ENCODE peak calls at places on chromosomes 5 and 9, in five cellular contexts. One of them, this sample, is unnamed.

GRCh38 chr5:78162253-78162862 is 132.1 kb downstream of the AP3B1 start:
- DNase-seq in HepG2: peak
- DNase-seq in H1: no peak
- DNase-seq in K562: peak
- DNase-seq in HCT116: peak
- DNase-seq in this sample: no peak

GRCh38 chr9:91349115-91349555 is 12.6 kb downstream of the AUH start:
- DNase-seq in HepG2: no peak
- DNase-seq in H1: no peak
- DNase-seq in K562: no peak
- DNase-seq in HCT116: no peak
- DNase-seq in this sample: no peak

GRCh38 chr5:17799521-17799920 is 165.3 kb downstream of the TAF11L14 start:
- DNase-seq in HepG2: no peak
- DNase-seq in H1: no peak
- DNase-seq in K562: no peak
- DNase-seq in HCT116: no peak
- DNase-seq in this sample: no peak

GRCh38 chr9:90099262-90099982 is 494.6 kb downstream of the GADD45G start:
- DNase-seq in HepG2: peak
- DNase-seq in H1: no peak
- DNase-seq in K562: no peak
- DNase-seq in HCT116: no peak
- DNase-seq in this sample: no peak

GRCh38 chr5:54460181-54460919 is 4.9 kb downstream of the HSPB3 start:
- DNase-seq in HepG2: no peak
- DNase-seq in H1: no peak
- DNase-seq in K562: peak
- DNase-seq in HCT116: no peak
- DNase-seq in this sample: no peak

GRCh38 chr5:52760695-52761366 is 26.9 kb upstream of the ITGA1 start:
- DNase-seq in HepG2: no peak
- DNase-seq in H1: no peak
- DNase-seq in K562: no peak
- DNase-seq in HCT116: no peak
- DNase-seq in this sample: no peak

GRCh38 chr9:93129691-93130500 is 4.2 kb downstream of the NINJ1 start:
- DNase-seq in HepG2: no peak
- DNase-seq in H1: no peak
- DNase-seq in K562: no peak
- DNase-seq in HCT116: no peak
- DNase-seq in this sample: no peak

GRCh38 chr5:77569409-77569808 is 69.1 kb downstream of the OTP start:
- DNase-seq in HepG2: no peak
- DNase-seq in H1: no peak
- DNase-seq in K562: no peak
- DNase-seq in HCT116: no peak
- DNase-seq in this sample: no peak

GRCh38 chr5:172943283-172943841 is 15.9 kb upstream of the RPL26L1 start:
- DNase-seq in HepG2: no peak
- DNase-seq in H1: no peak
- DNase-seq in K562: peak
- DNase-seq in HCT116: no peak
- DNase-seq in this sample: no peak

GRCh38 chr5:146041180-146041789 is 64.1 kb downstream of the PLAC8L1 start:
- DNase-seq in HepG2: no peak
- DNase-seq in H1: no peak
- DNase-seq in K562: peak
- DNase-seq in HCT116: no peak
- DNase-seq in this sample: no peak

GRCh38 chr5:166285385-166285784 is 2006.1 kb upstream of the WWC1 start:
- DNase-seq in HepG2: no peak
- DNase-seq in H1: no peak
- DNase-seq in K562: no peak
- DNase-seq in HCT116: no peak
- DNase-seq in this sample: no peak

GRCh38 chr9:127682351-127683136 is 24.2 kb upstream of the CFAP157 start:
- DNase-seq in HepG2: no peak
- DNase-seq in H1: no peak
- DNase-seq in K562: no peak
- DNase-seq in HCT116: no peak
- DNase-seq in this sample: no peak

GRCh38 chr9:113844466-113844865 is 31.6 kb upstream of the ZNF618 start:
- DNase-seq in HepG2: no peak
- DNase-seq in H1: no peak
- DNase-seq in K562: no peak
- DNase-seq in HCT116: no peak
- DNase-seq in this sample: no peak

GRCh38 chr9:89635007-89635742 is 30.4 kb downstream of the GADD45G start:
- DNase-seq in HepG2: no peak
- DNase-seq in H1: no peak
- DNase-seq in K562: no peak
- DNase-seq in HCT116: no peak
- DNase-seq in this sample: no peak

GRCh38 chr9:19408316-19408692 is 505 bp upstream of the ACER2 start:
- DNase-seq in HepG2: no peak
- DNase-seq in H1: no peak
- DNase-seq in K562: peak
- DNase-seq in HCT116: no peak
- DNase-seq in this sample: no peak

GRCh38 chr9:88092699-88093359 is 45.4 kb downstream of the SPATA31C2 start:
- DNase-seq in HepG2: no peak
- DNase-seq in H1: no peak
- DNase-seq in K562: no peak
- DNase-seq in HCT116: no peak
- DNase-seq in this sample: no peak

GRCh38 chr9:17005085-17005484 is 129.8 kb upstream of the CNTLN start:
- DNase-seq in HepG2: peak
- DNase-seq in H1: peak
- DNase-seq in K562: no peak
- DNase-seq in HCT116: no peak
- DNase-seq in this sample: no peak

GRCh38 chr5:36915653-36916052 is 39.1 kb downstream of the NIPBL start:
- DNase-seq in HepG2: no peak
- DNase-seq in H1: no peak
- DNase-seq in K562: no peak
- DNase-seq in HCT116: no peak
- DNase-seq in this sample: no peak

GRCh38 chr9:93801120-93801519 is 154.0 kb downstream of the BARX1 start:
- DNase-seq in HepG2: no peak
- DNase-seq in H1: no peak
- DNase-seq in K562: no peak
- DNase-seq in HCT116: no peak
- DNase-seq in this sample: no peak

GRCh38 chr5:61744690-61745619 is 412.9 kb downstream of the ZSWIM6 start:
- DNase-seq in HepG2: peak
- DNase-seq in H1: no peak
- DNase-seq in K562: peak
- DNase-seq in HCT116: peak
- DNase-seq in this sample: no peak

GRCh38 chr5:1343315-1343751 is 1.6 kb downstream of the CLPTM1L start:
- DNase-seq in HepG2: no peak
- DNase-seq in H1: no peak
- DNase-seq in K562: no peak
- DNase-seq in HCT116: no peak
- DNase-seq in this sample: no peak

GRCh38 chr9:99134893-99135341 is 30.0 kb downstream of the TGFBR1 start:
- DNase-seq in HepG2: no peak
- DNase-seq in H1: no peak
- DNase-seq in K562: no peak
- DNase-seq in HCT116: no peak
- DNase-seq in this sample: peak

GRCh38 chr5:60535198-60535597 is 164.8 kb downstream of the DEPDC1B start:
- DNase-seq in HepG2: no peak
- DNase-seq in H1: no peak
- DNase-seq in K562: no peak
- DNase-seq in HCT116: no peak
- DNase-seq in this sample: no peak

GRCh38 chr5:99317136-99317535 is 388.3 kb upstream of the CHD1 start:
- DNase-seq in HepG2: no peak
- DNase-seq in H1: no peak
- DNase-seq in K562: no peak
- DNase-seq in HCT116: no peak
- DNase-seq in this sample: no peak

GRCh38 chr9:36992501-36993316 is 41.4 kb downstream of the PAX5 start:
- DNase-seq in HepG2: no peak
- DNase-seq in H1: no peak
- DNase-seq in K562: no peak
- DNase-seq in HCT116: no peak
- DNase-seq in this sample: no peak

GRCh38 chr9:134301387-134302129 is 24.7 kb upstream of the RXRA start:
- DNase-seq in HepG2: no peak
- DNase-seq in H1: no peak
- DNase-seq in K562: no peak
- DNase-seq in HCT116: no peak
- DNase-seq in this sample: peak

GRCh38 chr5:138276402-138277054 is 2.1 kb upstream of the GFRA3 start:
- DNase-seq in HepG2: peak
- DNase-seq in H1: no peak
- DNase-seq in K562: no peak
- DNase-seq in HCT116: no peak
- DNase-seq in this sample: no peak

GRCh38 chr5:59709833-59710232 is 183.7 kb downstream of the PDE4D start:
- DNase-seq in HepG2: no peak
- DNase-seq in H1: no peak
- DNase-seq in K562: no peak
- DNase-seq in HCT116: no peak
- DNase-seq in this sample: no peak

DNA sequence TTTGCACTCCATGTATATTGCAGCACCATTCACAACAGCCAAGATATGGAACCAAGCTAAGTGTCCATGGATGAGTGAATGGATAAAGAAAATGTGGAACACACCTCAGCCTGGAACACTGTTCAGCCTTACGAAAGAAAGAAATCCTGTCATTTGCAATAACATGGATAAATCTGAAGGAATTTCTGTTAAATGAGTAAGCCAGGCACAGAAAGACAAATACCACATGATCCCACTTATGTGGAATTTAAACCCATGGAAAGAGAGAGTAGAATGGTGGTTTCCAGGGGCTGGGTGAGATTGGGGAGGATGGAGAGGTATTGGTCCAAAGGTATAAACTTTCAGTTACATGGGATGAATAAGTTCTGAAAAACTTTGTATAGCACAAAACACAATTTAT is 228.9 kb upstream of the CD180 start:
- DNase-seq in HepG2: no peak
- DNase-seq in H1: no peak
- DNase-seq in K562: no peak
- DNase-seq in HCT116: no peak
- DNase-seq in this sample: no peak
- TF ChIP-seq SP1 in HepG2: no peak
- TF ChIP-seq SP1 in H1: no peak
- TF ChIP-seq SP1 in K562: no peak
- TF ChIP-seq SP1 in HCT116: no peak
- TF ChIP-seq SP1 in this sample: no peak

GRCh38 chr5:14490309-14490711 is 91.3 kb upstream of the OTULINL start:
- DNase-seq in HepG2: no peak
- DNase-seq in H1: no peak
- DNase-seq in K562: no peak
- DNase-seq in HCT116: no peak
- DNase-seq in this sample: no peak

GRCh38 chr5:14491015-14491414 is 90.6 kb upstream of the OTULINL start:
- DNase-seq in HepG2: no peak
- DNase-seq in H1: no peak
- DNase-seq in K562: no peak
- DNase-seq in HCT116: no peak
- DNase-seq in this sample: no peak

GRCh38 chr5:14489643-14490042 is 91.9 kb upstream of the OTULINL start:
- DNase-seq in HepG2: no peak
- DNase-seq in H1: no peak
- DNase-seq in K562: no peak
- DNase-seq in HCT116: no peak
- DNase-seq in this sample: no peak

GRCh38 chr5:14491505-14491904 is 90.1 kb upstream of the OTULINL start:
- DNase-seq in HepG2: no peak
- DNase-seq in H1: no peak
- DNase-seq in K562: no peak
- DNase-seq in HCT116: no peak
- DNase-seq in this sample: no peak

GRCh38 chr5:14492341-14492964 is 89.1 kb upstream of the OTULINL start:
- DNase-seq in HepG2: no peak
- DNase-seq in H1: no peak
- DNase-seq in K562: no peak
- DNase-seq in HCT116: no peak
- DNase-seq in this sample: no peak
- H3K4me3 ChIP-seq in HepG2: no peak
- H3K4me3 ChIP-seq in H1: no peak
- H3K4me3 ChIP-seq in K562: no peak
- H3K4me3 ChIP-seq in HCT116: no peak
- H3K4me3 ChIP-seq in this sample: no peak

DNA sequence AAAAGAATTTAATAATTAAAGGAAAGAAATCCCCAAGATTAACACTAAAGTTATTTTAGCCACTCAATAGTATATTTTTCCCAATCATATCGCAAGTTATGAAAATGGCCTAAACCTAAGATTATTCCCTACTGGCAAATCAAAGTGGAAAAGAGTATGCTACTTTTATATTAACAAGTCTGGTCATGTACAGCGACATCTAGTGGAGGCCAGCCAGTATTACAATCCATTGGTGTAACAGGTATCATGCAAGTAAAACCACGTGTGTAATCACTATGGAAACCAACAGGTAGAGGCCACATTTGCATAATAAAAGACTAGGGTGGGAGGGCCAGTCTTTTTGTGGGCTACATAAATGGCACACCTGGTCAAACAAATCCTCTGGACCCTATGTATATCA is 976.4 kb upstream of the CDH9 start:
- DNase-seq in HepG2: peak
- DNase-seq in H1: no peak
- DNase-seq in K562: peak
- DNase-seq in HCT116: peak
- DNase-seq in this sample: no peak
- TF ChIP-seq SP1 in HepG2: no peak
- TF ChIP-seq SP1 in H1: no peak
- TF ChIP-seq SP1 in K562: no peak
- TF ChIP-seq SP1 in HCT116: no peak
- TF ChIP-seq SP1 in this sample: no peak

DNA sequence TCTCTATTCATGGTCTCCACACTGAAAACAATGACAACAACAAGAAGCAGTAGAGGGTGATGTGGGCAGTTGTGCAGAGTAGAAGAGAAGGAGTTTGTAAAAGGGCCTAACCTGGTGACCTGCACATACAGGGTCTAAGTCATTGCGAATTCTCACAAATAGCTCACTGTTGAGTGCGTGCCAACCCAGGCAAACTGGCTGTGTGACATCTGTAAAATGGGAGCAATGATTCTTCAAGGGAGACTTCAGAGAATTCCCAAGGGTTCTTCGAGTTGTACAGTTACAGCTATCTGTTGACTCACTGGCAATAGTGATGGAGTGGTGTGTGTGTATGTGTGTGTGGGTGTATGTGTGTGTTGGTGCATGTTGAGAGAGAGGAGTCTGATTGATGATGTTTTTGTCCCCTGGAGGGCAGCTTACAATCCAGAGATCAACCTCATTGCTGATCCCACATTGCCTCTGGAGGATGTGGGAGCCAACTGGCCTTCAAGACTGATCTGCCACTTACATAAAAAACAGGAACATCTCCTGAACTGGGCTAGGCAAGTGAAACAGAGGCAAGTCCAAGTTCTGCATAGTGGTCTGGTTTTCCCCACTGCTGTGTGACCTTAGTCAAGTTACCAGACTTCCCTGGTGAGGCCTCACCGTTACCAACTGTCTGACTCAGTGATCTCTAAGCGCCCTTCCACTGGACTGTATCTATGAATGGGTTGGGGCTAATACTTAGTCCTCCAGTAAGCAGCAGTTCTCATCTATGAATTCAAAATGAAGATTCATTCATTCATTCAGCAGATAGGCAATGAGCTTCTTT is 3.1 kb downstream of the FAT2 start:
- DNase-seq in HepG2: no peak
- DNase-seq in H1: no peak
- DNase-seq in K562: no peak
- DNase-seq in HCT116: no peak
- DNase-seq in this sample: no peak
- H3K4me3 ChIP-seq in HepG2: no peak
- H3K4me3 ChIP-seq in H1: no peak
- H3K4me3 ChIP-seq in K562: no peak
- H3K4me3 ChIP-seq in HCT116: no peak
- H3K4me3 ChIP-seq in this sample: no peak

This sample was measured in GM12878.